ENCODE peak calls at places on chromosomes 7 and 10, in seven cellular contexts. B, Z, U, G, Q, N and T are unnamed samples.

GRCh38 chr10:90849956-90850749 is 7.7 kb downstream of the HTR7 start:
- DNase-seq in U (no peak), Q (peak), N (no peak), Z (no peak), B (peak), G (no peak), T (peak)

GRCh38 chr7:150778738-150779301 is 21.3 kb downstream of the TMEM176B start:
- DNase-seq in B (peak), Z (peak), Q (peak), N (peak), G (peak), U (peak), T (peak)

GRCh38 chr10:88318803-88319202 is 264.3 kb downstream of the RNLS start:
- DNase-seq in U (peak), Q (peak), B (no peak), N (peak), G (peak), Z (no peak), T (no peak)

GRCh38 chr10:103820101-103821062 is 35.0 kb downstream of the SH3PXD2A start:
- DNase-seq in G (no peak), Q (no peak), U (no peak), Z (no peak), B (peak), N (no peak), T (peak)

GRCh38 chr10:44955408-44956070 is 4.1 kb upstream of the RASSF4 start:
- DNase-seq in N (no peak), G (no peak), B (no peak), Q (no peak), Z (no peak), U (no peak), T (no peak)

GRCh38 chr10:113980408-113981087 is 63.1 kb upstream of the ADRB1 start:
- DNase-seq in Q (no peak), U (peak), N (no peak), Z (no peak), G (peak), B (no peak), T (no peak)

GRCh38 chr10:77590344-77591237 is 47.0 kb downstream of the KCNMA1 start:
- DNase-seq in G (no peak), N (no peak), U (no peak), Z (no peak), Q (no peak), B (no peak), T (no peak)

GRCh38 chr10:120942806-120943413 is 91.7 kb downstream of the WDR11 start:
- DNase-seq in N (peak), B (peak), Z (peak), U (peak), G (peak), Q (peak), T (peak)

GRCh38 chr7:64744680-64745079 is 49.5 kb upstream of the ZNF138 start:
- DNase-seq in N (no peak), U (no peak), B (no peak), Q (no peak), G (no peak), Z (no peak), T (no peak)

GRCh38 chr7:77453531-77453930 is 37.4 kb upstream of the GSAP start:
- DNase-seq in Z (no peak), B (no peak), U (no peak), Q (peak), G (no peak), N (no peak), T (peak)

GRCh38 chr10:96588601-96589419 is 2.0 kb upstream of the TM9SF3 start:
- DNase-seq in Q (peak), Z (no peak), G (no peak), N (no peak), U (no peak), B (peak), T (no peak)

GRCh38 chr10:65945071-65945470 is 980.8 kb upstream of the LRRTM3 start:
- DNase-seq in B (no peak), N (no peak), Q (peak), Z (no peak), U (no peak), G (no peak), T (peak)

GRCh38 chr10:129090618-129091366 is 376.2 kb upstream of the MGMT start:
- DNase-seq in Q (no peak), U (no peak), G (no peak), B (no peak), N (no peak), Z (no peak), T (peak)

GRCh38 chr10:126433351-126433750 is 45.1 kb upstream of the ADAM12 start:
- DNase-seq in N (no peak), B (peak), Q (peak), Z (no peak), G (no peak), U (no peak), T (peak)

GRCh38 chr7:106493041-106493731 is 167.8 kb downstream of the CCDC71L start:
- DNase-seq in Z (no peak), G (no peak), B (no peak), N (no peak), U (no peak), Q (no peak), T (no peak)

GRCh38 chr7:113968713-113969112 is 49.9 kb upstream of the PPP1R3A start:
- DNase-seq in N (no peak), G (no peak), Z (no peak), U (no peak), Q (no peak), B (no peak), T (no peak)

GRCh38 chr10:51063659-51064535 is 10.4 kb upstream of the PRKG1 start:
- DNase-seq in Q (peak), Z (peak), U (peak), B (peak), N (peak), G (peak), T (peak)

GRCh38 chr7:151715661-151716338 is 161.1 kb downstream of the PRKAG2 start:
- DNase-seq in Q (no peak), N (no peak), B (no peak), U (peak), Z (no peak), G (no peak), T (no peak)

GRCh38 chr7:11437987-11438386 is 394.0 kb downstream of the THSD7A start:
- DNase-seq in Q (no peak), U (no peak), B (peak), N (no peak), G (no peak), Z (no peak), T (peak)

GRCh38 chr10:13338337-13339128 is 9.6 kb downstream of the SEPHS1 start:
- DNase-seq in Z (no peak), B (peak), G (no peak), Q (no peak), N (no peak), U (no peak), T (peak)

GRCh38 chr10:102231357-102232318 is 5.5 kb downstream of the ELOVL3 start:
- DNase-seq in Q (no peak), N (peak), Z (peak), G (peak), B (no peak), U (peak), T (no peak)
- H3K4me2 ChIP-seq in Q (peak), N (peak), Z (peak), G (peak), B (peak), U (peak), T (peak)

GRCh38 chr10:63515002-63515763 is 6.0 kb upstream of the REEP3 start:
- DNase-seq in G (peak), B (peak), Z (peak), Q (peak), U (peak), N (no peak), T (peak)
- H3K4me3 ChIP-seq in G (no peak), B (peak), Z (no peak), Q (peak), U (no peak), N (no peak), T (peak)

GRCh38 chr10:20890491-20891337 is 6.4 kb downstream of the NEBL start:
- DNase-seq in B (peak), G (peak), N (no peak), Z (no peak), U (no peak), Q (peak), T (peak)
- H3K27ac ChIP-seq in B (peak), G (peak), N (no peak), Z (no peak), U (no peak), Q (no peak), T (no peak)

DNA sequence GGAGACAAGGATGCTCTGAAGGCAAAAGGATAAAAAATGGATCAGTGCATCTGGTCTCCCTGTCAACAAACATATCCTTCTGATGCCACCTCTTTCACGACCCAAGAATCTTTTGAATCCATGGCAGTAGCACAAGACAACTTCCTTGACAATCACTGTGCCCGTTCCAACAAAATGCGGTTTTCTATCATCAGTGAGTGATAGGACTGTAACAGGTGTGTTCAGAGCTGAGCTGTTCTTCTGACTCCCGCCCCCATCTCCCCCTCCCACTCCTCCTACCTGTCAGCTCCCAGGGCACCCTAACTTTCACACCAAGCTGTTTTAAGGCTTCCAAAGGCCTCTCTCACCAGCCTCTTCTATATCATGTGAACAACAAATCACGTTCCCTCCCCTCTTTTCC is 74.8 kb downstream of the PARD3 start:
- DNase-seq in U (no peak), N (no peak), G (no peak), Q (no peak), B (no peak), Z (no peak), T (no peak)
- H3K4me2 ChIP-seq in U (peak), N (peak), G (no peak), Q (peak), B (peak), Z (peak), T (peak)

DNA sequence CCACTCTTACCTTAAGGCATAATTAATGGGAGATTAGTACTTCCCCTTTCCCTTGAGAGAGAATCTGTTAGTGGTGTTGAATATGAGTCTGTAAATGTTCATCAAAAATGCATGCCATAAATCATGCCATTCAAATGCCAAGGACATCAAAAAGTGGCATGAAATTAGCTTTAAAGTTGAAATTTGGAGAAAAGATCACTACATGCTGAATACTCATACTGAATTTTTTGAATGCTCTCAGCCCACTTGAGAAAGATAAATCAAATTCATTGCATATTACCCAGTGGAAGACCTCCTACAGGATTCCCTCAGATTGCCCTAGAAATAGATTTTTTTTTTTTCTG is 6.7 kb downstream of the NRCAM start:
- DNase-seq in Z (no peak), B (no peak), N (no peak), Q (no peak), U (no peak), G (no peak), T (no peak)
- H3K4me3 ChIP-seq in Z (peak), B (no peak), N (no peak), Q (no peak), U (no peak), G (no peak), T (no peak)

GRCh38 chr7:89002942-89003618 is 207.5 kb upstream of the TEX47 start:
- DNase-seq in B (no peak), Q (no peak), Z (no peak), N (peak), G (no peak), U (no peak), T (no peak)
- H3K27ac ChIP-seq in B (no peak), Q (no peak), Z (no peak), N (peak), G (no peak), U (no peak), T (no peak)

DNA sequence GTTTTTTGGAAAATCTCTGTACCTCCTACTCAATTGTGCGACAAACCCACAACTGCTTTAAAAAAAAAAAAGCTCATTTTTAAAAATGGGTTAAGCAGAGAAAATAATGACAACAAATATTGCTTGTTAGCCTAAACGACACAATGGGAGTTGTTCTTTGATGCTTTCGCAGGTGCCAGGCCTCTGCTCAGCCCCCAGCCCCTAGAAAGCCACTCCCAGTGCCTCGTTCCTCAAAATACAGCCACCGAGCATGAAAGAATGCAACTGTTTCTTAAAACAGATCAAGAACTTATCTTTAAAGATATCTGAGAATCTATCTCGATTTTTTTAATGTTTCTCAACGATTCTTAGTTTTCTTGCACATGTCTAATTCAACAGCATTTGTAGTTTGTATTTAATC is 85.2 kb upstream of the PFKP start:
- DNase-seq in B (no peak), Z (no peak), G (no peak), Q (no peak), U (no peak), N (no peak), T (no peak)
- H3K4me2 ChIP-seq in B (peak), Z (no peak), G (no peak), Q (no peak), U (no peak), N (no peak), T (no peak)

DNA sequence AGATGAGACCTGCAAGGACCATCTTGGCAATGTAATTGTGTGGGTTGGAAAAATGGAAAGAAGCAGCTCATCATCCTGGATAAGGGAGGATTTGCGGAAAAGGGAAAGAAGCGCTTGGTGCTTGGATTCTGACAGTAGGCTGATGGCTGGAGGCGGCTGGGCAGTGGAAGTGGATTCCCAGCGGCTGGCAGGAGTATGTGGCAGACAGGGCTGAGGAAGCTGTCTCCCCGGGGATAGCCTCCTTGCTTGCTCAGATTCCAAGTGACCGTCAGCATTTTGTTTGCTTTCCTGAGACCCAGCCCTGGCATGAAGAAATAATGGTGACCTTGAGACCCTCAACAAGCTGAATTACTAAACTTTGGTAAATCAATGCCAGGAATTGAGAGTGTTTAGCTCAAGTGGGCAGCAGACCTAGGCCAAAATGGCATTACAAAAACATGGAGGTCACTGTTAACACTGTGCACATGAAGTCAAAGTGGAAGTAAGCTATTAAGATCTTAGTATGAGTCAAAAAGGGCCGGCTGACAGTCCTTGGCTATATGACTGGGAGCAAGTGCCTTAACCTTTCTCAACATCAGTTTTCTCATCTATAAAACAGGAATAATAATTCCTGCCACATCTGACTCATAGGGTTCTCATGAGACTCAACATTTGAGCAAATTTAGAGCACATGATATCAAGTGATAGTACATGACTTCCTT is 21.3 kb downstream of the SLC25A28 start:
- DNase-seq in B (no peak), G (peak), Q (no peak), N (no peak), U (no peak), Z (no peak), T (no peak)
- H3K4me3 ChIP-seq in B (no peak), G (no peak), Q (no peak), N (no peak), U (no peak), Z (no peak), T (no peak)